ENCODE peak calls at places on chromosomes 7 and 10, in ten cellular contexts. One of them, this sample, is unnamed.

GRCh38 chr10:7819126-7819470 is 793 bp downstream of the TAF3 start:
- DNase-seq in AG10803: peak
- DNase-seq in hepatocyte: peak
- DNase-seq in gastrocnemius medialis: no peak
- DNase-seq in bronchial epithelial cell: peak
- DNase-seq in astrocyte of the cerebellum: peak
- DNase-seq in LNCaP clone FGC: no peak
- DNase-seq in endodermal cell: peak
- DNase-seq in GM23338: peak
- DNase-seq in foreskin fibroblast: peak
- DNase-seq in this sample: peak

GRCh38 chr7:139595806-139596205 is 72.3 kb downstream of the CLEC2L start:
- DNase-seq in gastrocnemius medialis: no peak
- DNase-seq in LNCaP clone FGC: no peak
- DNase-seq in bronchial epithelial cell: no peak
- DNase-seq in astrocyte of the cerebellum: no peak
- DNase-seq in GM23338: no peak
- DNase-seq in AG10803: no peak
- DNase-seq in endodermal cell: no peak
- DNase-seq in hepatocyte: no peak
- DNase-seq in foreskin fibroblast: no peak
- DNase-seq in this sample: no peak

GRCh38 chr10:103699611-103700435 is 155.6 kb downstream of the SH3PXD2A start:
- DNase-seq in GM23338: peak
- DNase-seq in bronchial epithelial cell: no peak
- DNase-seq in foreskin fibroblast: no peak
- DNase-seq in astrocyte of the cerebellum: no peak
- DNase-seq in gastrocnemius medialis: no peak
- DNase-seq in LNCaP clone FGC: no peak
- DNase-seq in AG10803: no peak
- DNase-seq in endodermal cell: no peak
- DNase-seq in hepatocyte: no peak
- DNase-seq in this sample: no peak

GRCh38 chr10:103584216-103585010 is 90.9 kb downstream of the NEURL1 start:
- DNase-seq in GM23338: peak
- DNase-seq in AG10803: peak
- DNase-seq in bronchial epithelial cell: no peak
- DNase-seq in LNCaP clone FGC: no peak
- DNase-seq in foreskin fibroblast: peak
- DNase-seq in hepatocyte: no peak
- DNase-seq in endodermal cell: no peak
- DNase-seq in astrocyte of the cerebellum: no peak
- DNase-seq in gastrocnemius medialis: no peak
- DNase-seq in this sample: no peak

GRCh38 chr7:70131807-70132565 is 533.7 kb downstream of the AUTS2 start:
- DNase-seq in AG10803: no peak
- DNase-seq in bronchial epithelial cell: no peak
- DNase-seq in astrocyte of the cerebellum: no peak
- DNase-seq in LNCaP clone FGC: no peak
- DNase-seq in hepatocyte: no peak
- DNase-seq in GM23338: no peak
- DNase-seq in gastrocnemius medialis: no peak
- DNase-seq in foreskin fibroblast: no peak
- DNase-seq in endodermal cell: no peak
- DNase-seq in this sample: no peak

GRCh38 chr7:149229526-149229925 is 9.9 kb upstream of the ZNF212 start:
- DNase-seq in endodermal cell: no peak
- DNase-seq in AG10803: no peak
- DNase-seq in hepatocyte: no peak
- DNase-seq in bronchial epithelial cell: no peak
- DNase-seq in LNCaP clone FGC: no peak
- DNase-seq in astrocyte of the cerebellum: no peak
- DNase-seq in GM23338: no peak
- DNase-seq in foreskin fibroblast: no peak
- DNase-seq in gastrocnemius medialis: no peak
- DNase-seq in this sample: no peak

GRCh38 chr7:151368136-151368571 is 26.5 kb downstream of the NUB1 start:
- DNase-seq in endodermal cell: peak
- DNase-seq in bronchial epithelial cell: peak
- DNase-seq in gastrocnemius medialis: peak
- DNase-seq in hepatocyte: peak
- DNase-seq in LNCaP clone FGC: peak
- DNase-seq in foreskin fibroblast: peak
- DNase-seq in AG10803: peak
- DNase-seq in GM23338: peak
- DNase-seq in astrocyte of the cerebellum: peak
- DNase-seq in this sample: peak

GRCh38 chr7:47227762-47228177 is 354.1 kb downstream of the TNS3 start:
- DNase-seq in gastrocnemius medialis: peak
- DNase-seq in GM23338: no peak
- DNase-seq in astrocyte of the cerebellum: peak
- DNase-seq in foreskin fibroblast: peak
- DNase-seq in AG10803: peak
- DNase-seq in endodermal cell: no peak
- DNase-seq in bronchial epithelial cell: no peak
- DNase-seq in LNCaP clone FGC: no peak
- DNase-seq in hepatocyte: peak
- DNase-seq in this sample: peak

GRCh38 chr7:29565982-29566746 is 2.5 kb downstream of the PRR15 start:
- DNase-seq in GM23338: peak
- DNase-seq in AG10803: no peak
- DNase-seq in hepatocyte: no peak
- DNase-seq in astrocyte of the cerebellum: no peak
- DNase-seq in LNCaP clone FGC: no peak
- DNase-seq in foreskin fibroblast: no peak
- DNase-seq in endodermal cell: peak
- DNase-seq in gastrocnemius medialis: no peak
- DNase-seq in bronchial epithelial cell: no peak
- DNase-seq in this sample: peak

GRCh38 chr10:13984647-13985155 is 346.0 kb downstream of the FRMD4A start:
- DNase-seq in AG10803: peak
- DNase-seq in endodermal cell: no peak
- DNase-seq in foreskin fibroblast: peak
- DNase-seq in gastrocnemius medialis: no peak
- DNase-seq in bronchial epithelial cell: peak
- DNase-seq in GM23338: no peak
- DNase-seq in LNCaP clone FGC: no peak
- DNase-seq in astrocyte of the cerebellum: no peak
- DNase-seq in hepatocyte: no peak
- DNase-seq in this sample: no peak

GRCh38 chr7:3922175-3922635 is 621.2 kb downstream of the SDK1 start:
- DNase-seq in foreskin fibroblast: peak
- DNase-seq in GM23338: peak
- DNase-seq in bronchial epithelial cell: peak
- DNase-seq in AG10803: peak
- DNase-seq in gastrocnemius medialis: no peak
- DNase-seq in endodermal cell: peak
- DNase-seq in astrocyte of the cerebellum: peak
- DNase-seq in hepatocyte: peak
- DNase-seq in LNCaP clone FGC: peak
- DNase-seq in this sample: peak

GRCh38 chr7:86653919-86654659 is 10.4 kb downstream of the GRM3 start:
- DNase-seq in bronchial epithelial cell: no peak
- DNase-seq in GM23338: peak
- DNase-seq in AG10803: peak
- DNase-seq in astrocyte of the cerebellum: peak
- DNase-seq in foreskin fibroblast: no peak
- DNase-seq in endodermal cell: peak
- DNase-seq in LNCaP clone FGC: no peak
- DNase-seq in gastrocnemius medialis: no peak
- DNase-seq in hepatocyte: no peak
- DNase-seq in this sample: no peak

GRCh38 chr7:115631782-115632181 is 398.8 kb downstream of the TFEC start:
- DNase-seq in LNCaP clone FGC: no peak
- DNase-seq in foreskin fibroblast: no peak
- DNase-seq in endodermal cell: no peak
- DNase-seq in AG10803: no peak
- DNase-seq in bronchial epithelial cell: no peak
- DNase-seq in gastrocnemius medialis: no peak
- DNase-seq in hepatocyte: peak
- DNase-seq in astrocyte of the cerebellum: no peak
- DNase-seq in GM23338: peak
- DNase-seq in this sample: no peak

GRCh38 chr10:89207801-89208551 is 859 bp upstream of the CH25H start:
- DNase-seq in gastrocnemius medialis: no peak
- DNase-seq in GM23338: peak
- DNase-seq in astrocyte of the cerebellum: no peak
- DNase-seq in LNCaP clone FGC: no peak
- DNase-seq in AG10803: no peak
- DNase-seq in bronchial epithelial cell: no peak
- DNase-seq in foreskin fibroblast: no peak
- DNase-seq in endodermal cell: peak
- DNase-seq in hepatocyte: peak
- DNase-seq in this sample: peak

GRCh38 chr10:89209718-89210117 is 2.6 kb upstream of the CH25H start:
- DNase-seq in bronchial epithelial cell: no peak
- DNase-seq in GM23338: no peak
- DNase-seq in endodermal cell: no peak
- DNase-seq in astrocyte of the cerebellum: no peak
- DNase-seq in hepatocyte: no peak
- DNase-seq in AG10803: no peak
- DNase-seq in gastrocnemius medialis: no peak
- DNase-seq in foreskin fibroblast: no peak
- DNase-seq in LNCaP clone FGC: no peak
- DNase-seq in this sample: no peak

GRCh38 chr10:89204621-89205020 is 2.5 kb downstream of the CH25H start:
- DNase-seq in GM23338: no peak
- DNase-seq in foreskin fibroblast: no peak
- DNase-seq in LNCaP clone FGC: no peak
- DNase-seq in gastrocnemius medialis: no peak
- DNase-seq in AG10803: no peak
- DNase-seq in bronchial epithelial cell: no peak
- DNase-seq in astrocyte of the cerebellum: no peak
- DNase-seq in endodermal cell: no peak
- DNase-seq in hepatocyte: no peak
- DNase-seq in this sample: no peak

GRCh38 chr10:89207181-89207800 is at the start of gene CH25H:
- DNase-seq in hepatocyte: peak
- DNase-seq in endodermal cell: peak
- DNase-seq in astrocyte of the cerebellum: peak
- DNase-seq in bronchial epithelial cell: peak
- DNase-seq in GM23338: peak
- DNase-seq in LNCaP clone FGC: no peak
- DNase-seq in foreskin fibroblast: peak
- DNase-seq in gastrocnemius medialis: peak
- DNase-seq in AG10803: peak
- DNase-seq in this sample: peak

GRCh38 chr10:89206402-89207180 is 526 bp downstream of the CH25H start:
- DNase-seq in LNCaP clone FGC: no peak
- DNase-seq in hepatocyte: no peak
- DNase-seq in gastrocnemius medialis: no peak
- DNase-seq in foreskin fibroblast: no peak
- DNase-seq in GM23338: peak
- DNase-seq in AG10803: peak
- DNase-seq in bronchial epithelial cell: no peak
- DNase-seq in astrocyte of the cerebellum: no peak
- DNase-seq in endodermal cell: no peak
- DNase-seq in this sample: peak
- H3K4me3 ChIP-seq in LNCaP clone FGC: no peak
- H3K4me3 ChIP-seq in hepatocyte: peak
- H3K4me3 ChIP-seq in gastrocnemius medialis: peak
- H3K4me3 ChIP-seq in foreskin fibroblast: peak
- H3K4me3 ChIP-seq in GM23338: peak
- H3K4me3 ChIP-seq in AG10803: peak
- H3K4me3 ChIP-seq in bronchial epithelial cell: peak
- H3K4me3 ChIP-seq in astrocyte of the cerebellum: peak
- H3K4me3 ChIP-seq in endodermal cell: peak
- H3K4me3 ChIP-seq in this sample: peak

DNA sequence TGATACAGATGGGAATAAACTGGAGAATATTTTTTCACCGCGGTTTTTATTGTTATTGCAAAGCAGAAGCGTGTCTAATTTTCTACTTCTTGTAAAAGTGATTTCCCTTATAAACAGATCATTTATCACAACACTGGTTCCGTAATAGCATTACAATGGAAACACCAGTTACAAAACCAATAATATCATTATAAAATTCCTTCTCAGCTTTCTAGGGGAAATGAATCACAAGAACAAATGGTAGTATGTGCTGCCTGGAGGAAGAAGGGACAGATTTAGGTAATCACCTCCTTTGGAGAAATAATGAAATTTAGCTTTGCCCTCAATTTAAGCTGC is 2.4 kb upstream of the CCDC6 start:
- DNase-seq in foreskin fibroblast: peak
- DNase-seq in AG10803: no peak
- DNase-seq in GM23338: no peak
- DNase-seq in endodermal cell: no peak
- DNase-seq in LNCaP clone FGC: no peak
- DNase-seq in gastrocnemius medialis: no peak
- DNase-seq in hepatocyte: no peak
- DNase-seq in astrocyte of the cerebellum: no peak
- DNase-seq in bronchial epithelial cell: no peak
- DNase-seq in this sample: no peak
- H3K4me3 ChIP-seq in foreskin fibroblast: peak
- H3K4me3 ChIP-seq in AG10803: peak
- H3K4me3 ChIP-seq in GM23338: peak
- H3K4me3 ChIP-seq in endodermal cell: peak
- H3K4me3 ChIP-seq in LNCaP clone FGC: peak
- H3K4me3 ChIP-seq in gastrocnemius medialis: peak
- H3K4me3 ChIP-seq in hepatocyte: no peak
- H3K4me3 ChIP-seq in astrocyte of the cerebellum: no peak
- H3K4me3 ChIP-seq in bronchial epithelial cell: no peak
- H3K4me3 ChIP-seq in this sample: no peak

GRCh38 chr10:100265821-100266485 is 1.5 kb downstream of the CWF19L1 start:
- DNase-seq in hepatocyte: no peak
- DNase-seq in gastrocnemius medialis: no peak
- DNase-seq in astrocyte of the cerebellum: no peak
- DNase-seq in LNCaP clone FGC: no peak
- DNase-seq in AG10803: peak
- DNase-seq in foreskin fibroblast: no peak
- DNase-seq in bronchial epithelial cell: no peak
- DNase-seq in endodermal cell: no peak
- DNase-seq in GM23338: no peak
- DNase-seq in this sample: no peak
- H3K4me3 ChIP-seq in hepatocyte: no peak
- H3K4me3 ChIP-seq in gastrocnemius medialis: peak
- H3K4me3 ChIP-seq in astrocyte of the cerebellum: peak
- H3K4me3 ChIP-seq in LNCaP clone FGC: peak
- H3K4me3 ChIP-seq in AG10803: peak
- H3K4me3 ChIP-seq in foreskin fibroblast: peak
- H3K4me3 ChIP-seq in bronchial epithelial cell: no peak
- H3K4me3 ChIP-seq in endodermal cell: peak
- H3K4me3 ChIP-seq in GM23338: peak
- H3K4me3 ChIP-seq in this sample: no peak

DNA sequence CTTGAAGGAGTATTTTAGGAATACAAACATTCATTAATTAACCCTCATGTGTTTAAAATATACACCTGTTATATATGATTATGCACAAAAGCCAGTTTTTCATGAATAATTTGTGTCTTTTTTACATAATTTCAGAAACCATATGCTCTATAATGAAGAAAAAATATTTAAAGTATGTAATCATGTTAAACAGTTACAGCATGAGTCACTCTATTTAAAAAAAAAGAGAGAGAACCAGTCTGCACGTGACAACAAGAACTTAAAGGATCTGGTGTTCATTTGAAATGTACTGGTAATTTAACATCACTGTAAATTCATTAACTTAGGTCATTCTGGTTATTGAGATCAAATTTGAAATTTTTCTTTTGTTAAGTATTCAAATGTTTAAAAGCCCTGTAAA is 228.5 kb downstream of the CACNB2 start:
- DNase-seq in AG10803: peak
- DNase-seq in hepatocyte: peak
- DNase-seq in GM23338: no peak
- DNase-seq in foreskin fibroblast: peak
- DNase-seq in bronchial epithelial cell: peak
- DNase-seq in gastrocnemius medialis: no peak
- DNase-seq in endodermal cell: no peak
- DNase-seq in LNCaP clone FGC: no peak
- DNase-seq in astrocyte of the cerebellum: no peak
- DNase-seq in this sample: no peak
- H3K4me3 ChIP-seq in AG10803: no peak
- H3K4me3 ChIP-seq in hepatocyte: no peak
- H3K4me3 ChIP-seq in GM23338: no peak
- H3K4me3 ChIP-seq in foreskin fibroblast: no peak
- H3K4me3 ChIP-seq in bronchial epithelial cell: no peak
- H3K4me3 ChIP-seq in gastrocnemius medialis: no peak
- H3K4me3 ChIP-seq in endodermal cell: no peak
- H3K4me3 ChIP-seq in LNCaP clone FGC: no peak
- H3K4me3 ChIP-seq in astrocyte of the cerebellum: no peak
- H3K4me3 ChIP-seq in this sample: no peak

This sample was measured in small intestine.